ENCODE peak calls at places on chromosomes 5 and 9, in six cellular contexts. B is PC-3; A is activated naive CD8-positive, alpha-beta T cell treated with anti-CD3 and anti-CD28 coated beads, Interleukin-2, amount 50 U/mL, for 24 hours; T is NAMALWA; K is ascending aorta; M is HuH-7. E is an unnamed sample.

GRCh38 chr9:108162664-108163063 is 673.1 kb upstream of the KLF4 start:
- DNase-seq in B (peak; percentile 42), A (no peak), T (no peak), K (no peak), M (no peak), E (no peak)

GRCh38 chr9:107410045-107410819 is 79.3 kb downstream of the KLF4 start:
- DNase-seq in B (no peak), A (no peak), T (no peak), K (no peak), M (no peak), E (no peak)

GRCh38 chr5:56148453-56148971 is 84.6 kb downstream of the ANKRD55 start:
- DNase-seq in B (no peak), A (peak; percentile 16), T (no peak), K (no peak), M (no peak), E (peak; percentile 67)

GRCh38 chr9:129455151-129455995 is 165.5 kb downstream of the C9orf50 start:
- DNase-seq in B (no peak), A (no peak), T (no peak), K (no peak), M (no peak), E (no peak)

GRCh38 chr9:69272212-69272611 is 52.8 kb upstream of the ENTREP1 start:
- DNase-seq in B (no peak), A (no peak), T (no peak), K (no peak), M (no peak), E (no peak)

GRCh38 chr5:11595045-11595444 is 309.2 kb downstream of the CTNND2 start:
- DNase-seq in B (no peak), A (no peak), T (no peak), K (no peak), M (no peak), E (no peak)

GRCh38 chr5:6831678-6832077 is 118.4 kb downstream of the TENT4A start:
- DNase-seq in B (no peak), A (no peak), T (no peak), K (no peak), M (no peak), E (no peak)

GRCh38 chr9:19552693-19553092 is 143.9 kb downstream of the ACER2 start:
- DNase-seq in B (no peak), A (no peak), T (no peak), K (no peak), M (no peak), E (no peak)

GRCh38 chr9:127058645-127059021 is 63.8 kb downstream of the ANGPTL2 start:
- DNase-seq in B (no peak), A (no peak), T (no peak), K (peak; percentile 39), M (no peak), E (no peak)

GRCh38 chr9:130772185-130772584 is 62.9 kb upstream of the ABL1 start:
- DNase-seq in B (no peak), A (no peak), T (no peak), K (no peak), M (no peak), E (no peak)

E was measured in GM10248.